ENCODE peak calls at places on chromosome 7, in four cellular contexts. T is fibroblast of the aortic adventitia; K is GM03348; A is activated CD4-positive, alpha-beta T cell treated with anti-CD3 and anti-CD28 coated beads, Interleukin-2, amount 10 ng/mL, durations not matched to agents 7 days and 5 days. U is an unnamed sample.

GRCh38 chr7:37408885-37409248 is 39.8 kb downstream of the ELMO1 start:
- DNase-seq in A (peak), T (no peak), K (no peak), U (no peak)

GRCh38 chr7:159118220-159118595 is 26.5 kb downstream of the VIPR2 start:
- DNase-seq in K (no peak), A (no peak), T (no peak), U (no peak)

GRCh38 chr7:105693576-105693975 is 112.3 kb upstream of the EFCAB10 start:
- DNase-seq in A (peak), T (no peak), K (no peak), U (no peak)

GRCh38 chr7:115047968-115048720 is 126.2 kb downstream of the MDFIC start:
- DNase-seq in T (peak), A (no peak), K (no peak), U (peak)

GRCh38 chr7:45938626-45939302 is 17.7 kb upstream of the IGFBP3 start:
- DNase-seq in K (no peak), T (no peak), A (no peak), U (no peak)

GRCh38 chr7:155877167-155877566 is 64.9 kb upstream of the SHH start:
- DNase-seq in T (no peak), A (no peak), K (no peak), U (no peak)

GRCh38 chr7:90918303-90918702 is 322.2 kb downstream of the CDK14 start:
- DNase-seq in A (no peak), K (no peak), T (no peak), U (no peak)

GRCh38 chr7:486216-486743 is 33.4 kb downstream of the PDGFA start:
- DNase-seq in A (no peak), T (no peak), K (no peak), U (no peak)

GRCh38 chr7:80918406-80918805 is 445 bp downstream of the SEMA3C start:
- DNase-seq in T (no peak), A (no peak), K (no peak), U (peak)

GRCh38 chr7:73703985-73704639 is 15.4 kb downstream of the STX1A start:
- DNase-seq in K (peak), A (peak), T (peak), U (peak)

GRCh38 chr7:111872411-111872810 is 310.1 kb upstream of the IMMP2L start:
- DNase-seq in K (no peak), T (no peak), A (no peak), U (no peak)

GRCh38 chr7:128053023-128053422 is 21.8 kb upstream of the LRRC4 start:
- DNase-seq in A (no peak), T (peak), K (no peak), U (peak)

GRCh38 chr7:4837814-4838625 is 23.8 kb downstream of the PAPOLB start:
- DNase-seq in K (no peak), T (no peak), A (no peak), U (no peak)

GRCh38 chr7:150323682-150324365 is 479 bp upstream of the ACTR3C start:
- DNase-seq in K (peak), A (no peak), T (no peak), U (no peak)

GRCh38 chr7:43481905-43482678 is 100.8 kb upstream of the STK17A start:
- DNase-seq in K (peak), A (no peak), T (peak), U (peak)

GRCh38 chr7:158957921-158958471 is 101.6 kb downstream of the DYNC2I1 start:
- DNase-seq in T (no peak), K (no peak), A (peak), U (no peak)

GRCh38 chr7:142933092-142933475 is 462 bp downstream of the TRPV5 start:
- DNase-seq in A (no peak), T (no peak), K (no peak), U (no peak)

GRCh38 chr7:27182285-27182827 is 2.7 kb downstream of the HOXA11 start:
- DNase-seq in T (no peak), A (no peak), K (no peak), U (no peak)

GRCh38 chr7:92811158-92811557 is 25.2 kb downstream of the CDK6 start:
- DNase-seq in A (no peak), K (no peak), T (no peak), U (no peak)

GRCh38 chr7:143172354-143172753 is 10.9 kb upstream of the TAS2R39 start:
- DNase-seq in K (peak), A (no peak), T (peak), U (no peak)

U was measured in cardiac fibroblast.